ENCODE peak calls at places on chromosomes 5 and 9, in ten cellular contexts. X is mammary epithelial cell, F is hepatocyte, T is K562, P is IMR-90, G is GM23248, R is H1, M is PC-3, B is fibroblast of lung, Z is HCT116. S is an unnamed sample.

GRCh38 chr5:78065663-78066062 is 228.8 kb downstream of the AP3B1 start:
- DNase-seq in B (no peak), F (no peak), T (no peak), R (no peak), M (peak), X (no peak), Z (no peak), G (no peak), P (no peak), S (no peak)

GRCh38 chr5:178318382-178318781 is 85.8 kb upstream of the PHYKPL start:
- DNase-seq in M (no peak), T (no peak), B (no peak), X (no peak), G (no peak), F (no peak), Z (no peak), R (no peak), P (no peak), S (no peak)

GRCh38 chr9:97794666-97795065 is 58.4 kb upstream of the FOXE1 start:
- DNase-seq in P (no peak), X (no peak), M (no peak), T (no peak), R (no peak), G (no peak), Z (no peak), F (no peak), B (peak), S (no peak)

GRCh38 chr5:73387630-73388370 is 60.8 kb downstream of the FOXD1 start:
- DNase-seq in B (peak), T (no peak), P (peak), F (no peak), Z (no peak), R (no peak), X (peak), M (no peak), G (no peak), S (no peak)

GRCh38 chr9:127612993-127613954 is 1.2 kb downstream of the STXBP1 start:
- DNase-seq in T (peak), Z (no peak), G (peak), M (peak), R (no peak), B (peak), F (peak), X (peak), P (peak), S (no peak)

GRCh38 chr9:16062542-16063240 is 509.8 kb downstream of the CCDC171 start:
- DNase-seq in M (peak), G (peak), F (no peak), Z (peak), B (peak), X (peak), P (peak), T (no peak), R (no peak), S (no peak)

GRCh38 chr9:4137755-4138154 is 162.1 kb downstream of the GLIS3 start:
- DNase-seq in T (no peak), F (no peak), B (peak), P (peak), X (peak), R (no peak), Z (no peak), G (peak), M (peak), S (no peak)

GRCh38 chr5:5065472-5065871 is 74.7 kb upstream of the ADAMTS16 start:
- DNase-seq in B (no peak), P (no peak), Z (no peak), R (no peak), F (no peak), X (no peak), T (no peak), G (no peak), M (no peak), S (no peak)

GRCh38 chr5:14644623-14645237 is 19.8 kb upstream of the OTULIN start:
- DNase-seq in B (no peak), X (no peak), P (no peak), T (no peak), M (no peak), Z (no peak), F (no peak), R (no peak), G (no peak), S (no peak)

GRCh38 chr5:87229780-87230179 is 37.9 kb upstream of the RASA1 start:
- DNase-seq in P (peak), B (peak), M (peak), G (peak), Z (no peak), T (no peak), F (no peak), X (peak), R (no peak), S (no peak)

GRCh38 chr5:149831492-149831891 is 101.4 kb downstream of the PPARGC1B start:
- DNase-seq in P (peak), F (peak), B (peak), T (no peak), G (peak), X (peak), R (no peak), Z (no peak), M (no peak), S (no peak)

GRCh38 chr5:157459715-157460599 is at the start of gene NIPAL4:
- DNase-seq in T (no peak), P (no peak), F (peak), M (no peak), B (no peak), G (peak), X (peak), R (no peak), Z (no peak), S (no peak)

GRCh38 chr5:114223866-114224265 is 138.0 kb upstream of the KCNN2 start:
- DNase-seq in T (no peak), Z (peak), M (peak), R (no peak), F (peak), X (peak), G (peak), P (no peak), B (no peak), S (no peak)

GRCh38 chr9:88971131-88971960 is 19.9 kb upstream of the S1PR3 start:
- DNase-seq in T (no peak), R (no peak), P (no peak), Z (no peak), G (no peak), X (no peak), F (no peak), B (peak), M (no peak), S (peak)

GRCh38 chr9:126229501-126229900 is 97.1 kb upstream of the MVB12B start:
- DNase-seq in X (no peak), Z (no peak), G (no peak), M (no peak), T (no peak), P (no peak), R (no peak), F (no peak), B (no peak), S (no peak)

GRCh38 chr9:126226991-126227937 is 99.4 kb upstream of the MVB12B start:
- DNase-seq in G (no peak), F (no peak), P (no peak), T (no peak), B (no peak), Z (no peak), X (no peak), R (no peak), M (no peak), S (no peak)

GRCh38 chr9:126228111-126228778 is 98.4 kb upstream of the MVB12B start:
- DNase-seq in G (no peak), M (no peak), P (no peak), T (no peak), Z (no peak), F (no peak), B (no peak), X (no peak), R (no peak), S (no peak)

GRCh38 chr9:126230692-126231091 is 95.9 kb upstream of the MVB12B start:
- DNase-seq in T (no peak), M (no peak), B (no peak), P (no peak), Z (no peak), R (no peak), F (no peak), X (no peak), G (no peak), S (no peak)

GRCh38 chr9:126228779-126229444 is 97.7 kb upstream of the MVB12B start:
- DNase-seq in B (peak), Z (peak), X (peak), F (peak), M (peak), G (peak), P (peak), T (peak), R (peak), S (peak)
- H2AFZ ChIP-seq in B (no peak), Z (no peak), X (peak), F (no peak), M (no peak), G (no peak), P (peak), T (no peak), R (peak), S (no peak)

GRCh38 chr5:1844708-1845436 is 37.9 kb downstream of the IRX4 start:
- DNase-seq in M (no peak), G (no peak), Z (no peak), B (no peak), P (no peak), T (no peak), R (no peak), X (no peak), F (no peak), S (no peak)
- H3K27ac ChIP-seq in M (no peak), G (no peak), Z (no peak), B (no peak), P (no peak), T (no peak), R (no peak), X (no peak), F (no peak), S (no peak)

GRCh38 chr5:180811012-180811622 is 8.5 kb upstream of the MGAT1 start:
- DNase-seq in B (no peak), P (no peak), X (no peak), Z (no peak), R (no peak), T (no peak), G (no peak), M (no peak), F (no peak), S (no peak)
- H2AFZ ChIP-seq in B (peak), P (peak), X (peak), Z (peak), R (peak), T (peak), G (peak), M (peak), F (peak), S (peak)

GRCh38 chr5:80184235-80185023 is 71.4 kb downstream of the SERINC5 start:
- DNase-seq in B (no peak), G (no peak), P (no peak), T (peak), F (peak), Z (no peak), R (peak), M (peak), X (no peak), S (no peak)

GRCh38 chr5:80187274-80187673 is 68.6 kb downstream of the SERINC5 start:
- DNase-seq in F (no peak), X (no peak), Z (no peak), B (no peak), R (no peak), G (no peak), T (no peak), P (no peak), M (peak), S (no peak)

GRCh38 chr5:80182802-80183645 is 72.8 kb downstream of the SERINC5 start:
- DNase-seq in M (no peak), T (no peak), B (no peak), P (no peak), R (peak), Z (no peak), F (no peak), X (no peak), G (no peak), S (no peak)

GRCh38 chr5:80186634-80187033 is 69.2 kb downstream of the SERINC5 start:
- DNase-seq in B (no peak), R (no peak), P (no peak), G (no peak), M (peak), X (no peak), F (no peak), T (no peak), Z (no peak), S (no peak)

DNA sequence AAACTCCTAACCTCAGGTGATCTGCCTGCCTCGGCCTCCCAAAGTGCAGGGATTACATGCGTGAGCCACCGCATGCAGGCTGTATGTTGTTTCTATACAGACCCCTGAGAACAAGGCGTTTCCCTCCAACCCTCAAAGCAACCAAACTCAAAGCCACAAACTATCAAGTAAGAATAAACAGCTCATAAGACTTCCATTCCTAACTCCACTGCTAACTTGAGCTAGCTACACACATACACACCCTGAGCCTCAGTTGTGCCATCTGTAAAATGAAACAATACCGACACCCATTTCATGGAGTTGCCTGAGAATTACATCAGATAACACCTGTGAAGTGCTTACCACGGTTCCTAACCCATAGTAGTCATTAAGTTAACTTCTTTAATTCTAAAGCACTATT is 70.8 kb downstream of the SERINC5 start:
- DNase-seq in R (no peak), F (no peak), G (no peak), B (no peak), P (no peak), T (no peak), Z (no peak), X (no peak), M (no peak), S (no peak)
- H3K27ac ChIP-seq in R (peak), F (peak), G (no peak), B (no peak), P (no peak), T (no peak), Z (peak), X (no peak), M (peak), S (no peak)

DNA sequence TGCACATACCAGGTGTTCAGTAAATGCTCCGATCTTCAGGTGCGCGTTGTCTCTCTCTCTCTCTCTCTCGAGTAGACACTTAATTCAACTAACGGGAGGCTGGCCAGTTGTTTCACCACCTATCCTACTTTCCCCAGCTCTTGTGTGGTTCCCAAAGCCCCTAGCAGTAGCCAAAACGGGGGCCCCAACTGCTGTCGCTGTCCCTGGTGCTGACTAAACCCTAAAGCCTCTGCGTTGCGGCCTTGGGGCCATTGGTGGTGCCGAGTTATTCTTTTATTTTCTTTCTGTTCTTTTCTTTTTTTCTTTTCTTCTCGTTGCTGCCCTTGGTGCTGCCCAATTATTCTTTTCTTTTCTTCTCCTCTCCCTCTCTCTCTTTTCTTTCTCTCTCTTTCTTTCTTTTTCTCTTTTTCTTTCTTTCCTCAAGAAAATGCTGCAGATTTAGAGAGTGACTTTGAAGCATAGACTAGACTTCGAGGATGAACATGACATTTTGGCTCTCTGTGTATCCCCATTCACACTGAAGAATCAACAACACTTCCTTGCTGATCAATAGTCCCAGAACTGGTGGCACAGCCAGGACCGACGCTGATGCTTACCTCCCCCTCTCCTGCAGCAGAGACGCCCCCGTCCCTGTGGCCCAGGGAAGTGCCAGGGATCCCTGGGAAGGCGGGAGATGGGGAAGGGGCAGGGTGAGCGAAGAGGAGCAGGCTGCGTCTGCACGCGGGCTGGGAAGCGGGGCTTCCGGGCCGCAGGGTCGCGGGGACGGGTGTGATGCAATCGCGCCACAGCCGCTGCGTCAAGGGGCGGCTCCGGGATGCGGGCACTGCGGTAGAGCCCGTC is at the start of gene FBLL1:
- DNase-seq in F (peak), G (peak), P (peak), Z (no peak), R (no peak), T (peak), M (no peak), X (no peak), B (peak), S (peak)
- H2AFZ ChIP-seq in F (peak), G (no peak), P (peak), Z (no peak), R (peak), T (no peak), M (no peak), X (peak), B (no peak), S (peak)

S was measured in neuronal stem cell.